ENCODE peak calls at places on chromosomes 2 and 18, in seven cellular contexts. P is GM12865, O is DND-41, E is kidney epithelial cell, H is HCT116, Y is psoas muscle, S is foreskin fibroblast. J is an unnamed sample.

GRCh38 chr2:136024185-136024584 is 38.8 kb upstream of the DARS1 start:
- DNase-seq in O (no peak), E (no peak), P (no peak), H (no peak), Y (no peak), S (no peak), J (no peak)

GRCh38 chr18:36772339-36772738 is 56.5 kb downstream of the TPGS2 start:
- DNase-seq in Y (no peak), H (no peak), S (peak; percentile 65), E (peak; percentile 29), P (no peak), O (no peak), J (no peak)

GRCh38 chr2:6773007-6773693 is 92.6 kb downstream of the CMPK2 start:
- DNase-seq in P (peak; percentile 63), E (no peak), O (peak; percentile 79), S (peak; percentile 1), Y (peak; percentile 36), H (peak; percentile 26), J (no peak)

GRCh38 chr2:6968319-6969100 is 51.3 kb downstream of the RNF144A start:
- DNase-seq in P (peak; percentile 19), Y (no peak), E (no peak), S (no peak), H (no peak), O (no peak), J (peak; percentile 87)

GRCh38 chr2:173448938-173449471 is 94.3 kb downstream of the CDCA7 start:
- DNase-seq in P (peak; percentile 88), E (peak; percentile 48), H (peak; percentile 85), Y (peak; percentile 68), S (peak; percentile 58), O (peak; percentile 27), J (peak; percentile 35)

GRCh38 chr2:139031722-139032121 is 251.5 kb upstream of the NXPH2 start:
- DNase-seq in P (peak; percentile 34), O (no peak), Y (no peak), S (no peak), E (no peak), H (peak; percentile 48), J (peak; percentile 8)

GRCh38 chr18:28095041-28095440 is 81.9 kb downstream of the CDH2 start:
- DNase-seq in P (no peak), S (peak; percentile 32), Y (no peak), H (no peak), O (no peak), E (no peak), J (no peak)

GRCh38 chr2:241802421-241802749 is 6.6 kb upstream of the NEU4 start:
- DNase-seq in S (no peak), P (no peak), E (no peak), Y (peak; percentile 6), O (no peak), H (no peak), J (no peak)

GRCh38 chr2:233270366-233270765 is 18.9 kb downstream of the ATG16L1 start:
- DNase-seq in E (no peak), O (no peak), P (no peak), Y (no peak), S (no peak), H (no peak), J (no peak)

GRCh38 chr2:47720036-47720435 is 62.9 kb upstream of the MSH6 start:
- DNase-seq in E (no peak), O (no peak), Y (no peak), H (no peak), S (peak; percentile 22), P (peak; percentile 83), J (no peak)
- H3K4me3 ChIP-seq in E (no peak overlapping the region), O (no peak overlapping the region), Y (no peak overlapping the region), H (no peak overlapping the region), S (no peak overlapping the region), P (no peak overlapping the region), J (no peak overlapping the region)

DNA sequence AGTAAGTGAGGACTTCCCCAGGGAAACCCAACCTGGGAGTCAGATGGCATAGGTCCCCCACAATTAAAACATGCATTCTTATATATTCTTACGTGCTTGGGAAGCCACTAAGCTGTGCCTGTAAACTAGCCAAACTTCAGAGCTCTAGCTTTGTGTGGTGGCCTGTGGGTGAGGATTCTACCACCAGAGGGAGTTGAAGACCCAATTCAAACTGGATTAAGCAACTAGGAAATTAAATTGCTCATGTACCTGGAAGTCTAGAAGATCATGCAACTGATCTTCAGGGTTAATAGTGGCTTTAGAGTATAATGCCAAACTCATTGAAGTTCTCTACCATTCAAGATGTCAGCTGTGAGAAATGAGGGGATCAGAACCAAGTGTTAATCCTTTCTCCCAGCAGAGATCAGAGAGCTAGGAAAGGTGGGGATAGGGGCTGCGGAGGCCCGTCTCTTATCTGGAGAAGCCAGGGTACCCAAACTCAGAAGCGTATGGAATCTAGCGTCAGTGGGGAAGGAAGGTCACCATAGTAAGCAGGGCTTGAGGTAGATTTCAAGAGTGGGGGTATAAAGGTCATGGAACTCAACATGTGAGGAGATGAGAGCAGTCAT is 53.2 kb upstream of the CCDC85A start:
- DNase-seq in E (no peak), P (peak; percentile 15), H (peak; percentile 33), Y (no peak), S (peak; percentile 8), O (peak; percentile 11), J (peak; percentile 40)
- TF ChIP-seq CTCF in E (peak; percentile 71), P (peak; percentile 44), H (peak; percentile 75), Y (peak; percentile 35), S (peak; percentile 83), O (peak; percentile 66), J (peak; percentile 94)

GRCh38 chr2:54872783-54873182 is 149.3 kb downstream of the EML6 start:
- DNase-seq in H (no peak), E (no peak), Y (no peak), O (no peak), P (no peak), S (no peak), J (no peak)
- H3K4me3 ChIP-seq in H (no peak overlapping the region), E (no peak overlapping the region), Y (no peak overlapping the region), O (no peak overlapping the region), P (no peak overlapping the region), S (no peak overlapping the region), J (no peak overlapping the region)

DNA sequence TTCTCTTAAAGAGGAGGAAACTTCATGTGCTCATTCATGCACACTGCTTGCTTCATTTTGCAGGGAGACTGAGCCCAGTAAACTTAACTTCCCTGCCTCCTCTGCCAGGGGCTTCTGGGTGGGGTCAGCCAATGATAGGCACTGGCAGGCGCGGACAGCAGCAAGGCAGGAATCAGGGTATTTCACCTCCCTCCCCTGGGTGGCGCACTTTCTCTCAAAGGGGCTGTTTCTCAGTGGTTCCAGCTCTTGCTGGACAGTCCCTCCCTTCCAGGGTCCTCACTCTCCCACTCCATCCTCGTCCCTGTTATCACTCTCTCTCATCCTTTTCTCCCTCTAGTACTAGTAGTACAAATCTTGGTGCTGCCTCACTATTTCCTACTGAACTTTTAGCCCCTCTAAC is 320.5 kb upstream of the ZNF521 start:
- DNase-seq in S (no peak), O (no peak), E (no peak), P (no peak), H (no peak), Y (no peak), J (no peak)
- TF ChIP-seq CTCF in S (no peak), O (peak; percentile 28), E (no peak), P (peak; percentile 16), H (peak; percentile 34), Y (no peak), J (no peak)

GRCh38 chr2:157421964-157422363 is 21.9 kb downstream of the CYTIP start:
- DNase-seq in S (no peak), Y (no peak), E (no peak), H (no peak), O (no peak), P (no peak), J (no peak)
- H3K4me3 ChIP-seq in S (no peak overlapping the region), Y (no peak overlapping the region), E (no peak overlapping the region), H (no peak overlapping the region), O (no peak overlapping the region), P (no peak overlapping the region), J (no peak overlapping the region)